ENCODE peak calls at places on chromosomes 13 and 19, in eight cellular contexts. S is effector memory CD4-positive, alpha-beta T cell; B is A549; P is IMR-90; G is CD4-positive, CD25-positive, alpha-beta regulatory T cell; J is pancreas; D is neuronal stem cell; M is suprapubic skin. Q is an unnamed sample.

GRCh38 chr13:81171065-81171647 is 830.2 kb upstream of the SPRY2 start:
- DNase-seq in S (no peak), B (no peak), P (no peak), G (no peak), J (no peak), D (peak), M (no peak), Q (no peak)

GRCh38 chr19:11142528-11143171 is 12.9 kb downstream of the SPC24 start:
- DNase-seq in S (no peak), B (peak), P (peak), G (no peak), J (peak), D (peak), M (no peak), Q (peak)

GRCh38 chr19:39818626-39819097 is 15.3 kb downstream of the DYRK1B start:
- DNase-seq in S (no peak), B (no peak), P (no peak), G (no peak), J (no peak), D (no peak), M (no peak), Q (no peak)

GRCh38 chr13:48560657-48561337 is 27.9 kb upstream of the RCBTB2 start:
- DNase-seq in S (no peak), B (no peak), P (no peak), G (no peak), J (no peak), D (no peak), M (no peak), Q (no peak)

GRCh38 chr19:19606021-19606420 is 12.5 kb downstream of the PBX4 start:
- DNase-seq in S (peak), B (no peak), P (peak), G (peak), J (no peak), D (no peak), M (no peak), Q (no peak)

GRCh38 chr19:31911577-31911976 is 433.8 kb upstream of the ZNF507 start:
- DNase-seq in S (no peak), B (no peak), P (no peak), G (no peak), J (no peak), D (no peak), M (no peak), Q (no peak)

GRCh38 chr13:59229861-59230260 is 933.9 kb downstream of the DIAPH3 start:
- DNase-seq in S (no peak), B (no peak), P (no peak), G (no peak), J (no peak), D (no peak), M (no peak), Q (no peak)

GRCh38 chr13:99376924-99377323 is 69.7 kb upstream of the GPR183 start:
- DNase-seq in S (no peak), B (no peak), P (no peak), G (no peak), J (no peak), D (no peak), M (no peak), Q (no peak)

GRCh38 chr19:12636631-12637030 is 25.9 kb downstream of the ZNF791 start:
- DNase-seq in S (no peak), B (no peak), P (no peak), G (no peak), J (no peak), D (no peak), M (no peak), Q (no peak)

GRCh38 chr13:52665325-52665724 is 12.7 kb downstream of the SUGT1 start:
- DNase-seq in S (no peak), B (peak), P (peak), G (no peak), J (no peak), D (no peak), M (no peak), Q (no peak)

GRCh38 chr19:4830768-4831265 is 695 bp downstream of the TICAM1 start:
- DNase-seq in S (no peak), B (no peak), P (no peak), G (no peak), J (no peak), D (no peak), M (no peak), Q (no peak)

GRCh38 chr13:37187110-37187509 is 81.6 kb upstream of the CSNK1A1L start:
- DNase-seq in S (no peak), B (no peak), P (no peak), G (no peak), J (no peak), D (no peak), M (no peak), Q (no peak)

GRCh38 chr19:39563408-39563807 is 23.4 kb upstream of the EID2 start:
- DNase-seq in S (no peak), B (no peak), P (peak), G (no peak), J (no peak), D (no peak), M (no peak), Q (no peak)

GRCh38 chr19:13781547-13781946 is 7.3 kb downstream of the C19orf53 start:
- DNase-seq in S (no peak), B (no peak), P (peak), G (no peak), J (no peak), D (peak), M (peak), Q (peak)

GRCh38 chr19:49556412-49557398 is 23.7 kb downstream of the NOSIP start:
- DNase-seq in S (peak), B (no peak), P (no peak), G (no peak), J (peak), D (no peak), M (no peak), Q (no peak)

GRCh38 chr13:110432522-110432921 is 125.4 kb downstream of the COL4A2 start:
- DNase-seq in S (no peak), B (no peak), P (no peak), G (no peak), J (no peak), D (no peak), M (no peak), Q (no peak)

GRCh38 chr19:49676136-49676689 is 858 bp upstream of the PRMT1 start:
- DNase-seq in S (no peak), B (peak), P (peak), G (no peak), J (peak), D (peak), M (peak), Q (no peak)

GRCh38 chr19:34523408-34523807 is 41.9 kb downstream of the WTIP start:
- DNase-seq in S (no peak), B (no peak), P (no peak), G (no peak), J (no peak), D (no peak), M (no peak), Q (no peak)

GRCh38 chr13:27928805-27929753 is 9.3 kb downstream of the PDX1 start:
- DNase-seq in S (no peak), B (no peak), P (no peak), G (no peak), J (no peak), D (no peak), M (no peak), Q (no peak)

GRCh38 chr19:16336571-16336970 is 11.9 kb downstream of the KLF2 start:
- DNase-seq in S (no peak), B (no peak), P (peak), G (no peak), J (no peak), D (no peak), M (no peak), Q (no peak)

GRCh38 chr13:99367106-99367616 is 60.0 kb upstream of the GPR183 start:
- DNase-seq in S (no peak), B (no peak), P (no peak), G (no peak), J (no peak), D (no peak), M (peak), Q (no peak)

GRCh38 chr13:22836475-22836874 is 344.3 kb upstream of the SGCG start:
- DNase-seq in S (no peak), B (no peak), P (no peak), G (no peak), J (no peak), D (no peak), M (no peak), Q (no peak)

GRCh38 chr19:2923510-2923909 is 21.3 kb downstream of the ZNF77 start:
- DNase-seq in S (no peak), B (no peak), P (peak), G (no peak), J (peak), D (no peak), M (no peak), Q (no peak)

GRCh38 chr13:87234981-87235380 is 436.2 kb upstream of the SLITRK5 start:
- DNase-seq in S (no peak), B (no peak), P (peak), G (no peak), J (no peak), D (no peak), M (no peak), Q (no peak)

GRCh38 chr19:44367024-44367423 is 10.5 kb upstream of the ZNF112 start:
- DNase-seq in S (no peak), B (no peak), P (no peak), G (no peak), J (no peak), D (no peak), M (no peak), Q (no peak)

GRCh38 chr13:110771194-110771593 is 57.7 kb downstream of the ING1 start:
- DNase-seq in S (no peak), B (no peak), P (peak), G (no peak), J (no peak), D (no peak), M (no peak), Q (no peak)

GRCh38 chr13:46405457-46405856 is 18.4 kb upstream of the RUBCNL start:
- DNase-seq in S (no peak), B (no peak), P (no peak), G (no peak), J (no peak), D (no peak), M (no peak), Q (no peak)

GRCh38 chr19:39795001-39795400 is 16.3 kb downstream of the LEUTX start:
- DNase-seq in S (no peak), B (no peak), P (no peak), G (no peak), J (no peak), D (no peak), M (no peak), Q (no peak)

GRCh38 chr13:87089391-87089790 is 581.8 kb upstream of the SLITRK5 start:
- DNase-seq in S (no peak), B (no peak), P (peak), G (no peak), J (no peak), D (no peak), M (no peak), Q (no peak)

GRCh38 chr19:1704339-1704738 is 49.0 kb upstream of the ONECUT3 start:
- DNase-seq in S (no peak), B (no peak), P (no peak), G (no peak), J (no peak), D (no peak), M (no peak), Q (no peak)

GRCh38 chr13:60230593-60230992 is 66.9 kb upstream of the DIAPH3 start:
- DNase-seq in S (no peak), B (no peak), P (peak), G (no peak), J (no peak), D (no peak), M (no peak), Q (no peak)

GRCh38 chr13:82675024-82675423 is 1207.2 kb downstream of the SLITRK1 start:
- DNase-seq in S (no peak), B (no peak), P (no peak), G (no peak), J (no peak), D (no peak), M (no peak), Q (no peak)

GRCh38 chr13:97282705-97283104 is 60.6 kb downstream of the MBNL2 start:
- DNase-seq in S (no peak), B (no peak), P (no peak), G (no peak), J (no peak), D (no peak), M (no peak), Q (no peak)

GRCh38 chr19:12195501-12195860 is 32.6 kb downstream of the ZNF136 start:
- DNase-seq in S (no peak), B (no peak), P (no peak), G (no peak), J (no peak), D (peak), M (no peak), Q (no peak)

GRCh38 chr13:109707044-109707794 is 79.2 kb downstream of the IRS2 start:
- DNase-seq in S (no peak), B (no peak), P (no peak), G (no peak), J (no peak), D (no peak), M (no peak), Q (no peak)

GRCh38 chr19:2154587-2155075 is 3.3 kb upstream of the AP3D1 start:
- DNase-seq in S (no peak), B (no peak), P (peak), G (no peak), J (no peak), D (no peak), M (no peak), Q (no peak)

GRCh38 chr19:1935484-1936208 is 5.3 kb upstream of the CSNK1G2 start:
- DNase-seq in S (no peak), B (no peak), P (peak), G (no peak), J (no peak), D (no peak), M (no peak), Q (no peak)

GRCh38 chr13:45162194-45162593 is 38.7 kb downstream of the KCTD4 start:
- DNase-seq in S (no peak), B (no peak), P (peak), G (no peak), J (no peak), D (no peak), M (no peak), Q (no peak)

GRCh38 chr13:33281951-33282595 is 3.5 kb downstream of the STARD13 start:
- DNase-seq in S (no peak), B (no peak), P (peak), G (no peak), J (no peak), D (no peak), M (no peak), Q (no peak)
- H3K4me3 ChIP-seq in S (no peak), B (no peak), P (peak), G (no peak), J (no peak), D (no peak), M (no peak), Q (no peak)

DNA sequence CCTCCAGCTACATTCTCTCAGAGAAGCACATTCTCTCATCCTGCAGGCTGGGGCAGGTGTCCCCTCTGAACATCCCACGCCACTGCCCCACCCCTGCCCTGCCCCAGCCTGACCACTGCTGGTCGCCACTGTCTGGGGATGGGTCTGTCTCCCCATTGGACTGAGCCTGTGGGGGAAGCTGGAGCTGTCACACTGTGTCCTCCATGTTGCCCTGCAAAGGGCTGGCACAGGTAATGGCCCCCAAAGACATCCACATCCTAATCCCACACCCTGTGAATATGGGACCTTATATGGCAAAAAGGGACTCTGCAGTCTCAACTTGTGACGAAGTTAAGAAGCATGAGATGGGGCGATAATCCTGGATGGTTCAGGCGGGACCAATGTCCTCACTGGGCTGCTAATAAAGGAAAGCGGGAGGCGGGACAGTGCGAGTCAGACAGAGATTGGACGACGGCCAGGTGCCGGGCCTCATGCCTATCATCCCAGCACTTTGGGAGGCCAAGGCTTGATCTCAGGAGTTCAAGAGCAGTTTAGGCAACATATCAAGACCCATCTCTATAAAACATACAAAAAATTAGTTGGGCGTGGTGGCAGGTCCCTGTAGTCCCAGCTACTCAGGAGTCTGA is 9.1 kb downstream of the AP2S1 start:
- DNase-seq in S (no peak), B (no peak), P (peak), G (no peak), J (no peak), D (no peak), M (no peak), Q (peak)
- H3K27ac ChIP-seq in S (no peak), B (no peak), P (peak), G (no peak), J (no peak), D (no peak), M (no peak), Q (peak)

DNA sequence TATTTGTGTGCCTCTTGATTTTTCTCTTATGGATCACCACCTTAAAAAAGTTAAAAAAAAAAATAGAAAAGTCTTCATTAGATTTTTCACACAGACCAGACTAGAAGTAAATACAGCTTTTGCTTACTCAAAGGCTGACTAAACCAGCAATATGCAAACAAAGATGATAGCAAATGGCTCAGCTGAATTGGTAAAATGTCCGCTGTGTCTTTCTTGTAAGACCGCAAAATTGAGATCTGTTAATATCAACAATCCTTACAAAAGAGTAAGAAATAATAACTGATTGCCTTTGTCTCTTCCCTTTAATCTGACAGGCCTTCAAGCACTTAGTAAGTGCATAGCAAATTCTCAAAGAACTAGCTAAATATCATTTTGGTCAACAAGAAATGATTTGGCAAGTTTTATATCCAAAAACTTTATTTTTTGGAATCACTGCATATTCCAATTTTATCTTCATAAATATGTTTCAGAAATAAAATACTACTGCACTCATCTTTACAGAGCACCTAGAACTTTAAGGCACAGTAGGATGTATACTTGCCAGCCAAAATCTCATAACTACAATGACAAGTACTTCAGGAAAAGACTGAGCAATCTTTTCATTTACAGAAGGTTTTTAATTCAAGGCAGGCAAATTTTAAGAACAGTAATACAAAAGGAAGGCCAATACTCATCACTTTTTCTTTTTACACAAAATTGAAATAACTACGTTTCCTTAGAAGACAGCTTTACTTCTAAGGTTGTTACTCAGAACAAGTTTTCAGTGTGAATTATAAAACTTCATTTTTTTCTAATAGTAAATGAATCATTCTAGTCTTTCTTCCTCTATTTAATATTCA is 1.2 kb downstream of the ELF1 start:
- DNase-seq in S (no peak), B (no peak), P (peak), G (no peak), J (no peak), D (no peak), M (no peak), Q (no peak)
- H3K4me3 ChIP-seq in S (peak), B (peak), P (no peak), G (peak), J (no peak), D (no peak), M (peak), Q (peak)

GRCh38 chr19:21321134-21321533 is 8.1 kb downstream of the ZNF708 start:
- DNase-seq in S (no peak), B (no peak), P (no peak), G (no peak), J (no peak), D (no peak), M (no peak), Q (no peak)
- H3K27ac ChIP-seq in S (no peak), B (no peak), P (no peak), G (no peak), J (no peak), D (no peak), M (no peak), Q (no peak)

GRCh38 chr19:17685451-17686026 is 2.6 kb downstream of the UNC13A start:
- DNase-seq in S (no peak), B (no peak), P (no peak), G (no peak), J (no peak), D (no peak), M (no peak), Q (no peak)

GRCh38 chr19:17687141-17687856 is 855 bp downstream of the UNC13A start:
- DNase-seq in S (no peak), B (no peak), P (no peak), G (no peak), J (no peak), D (no peak), M (no peak), Q (no peak)

GRCh38 chr19:17684256-17684655 is 3.9 kb downstream of the UNC13A start:
- DNase-seq in S (no peak), B (no peak), P (no peak), G (no peak), J (no peak), D (no peak), M (no peak), Q (no peak)

GRCh38 chr19:17686592-17687042 is 1.5 kb downstream of the UNC13A start:
- DNase-seq in S (no peak), B (peak), P (no peak), G (no peak), J (no peak), D (no peak), M (no peak), Q (no peak)

GRCh38 chr19:17686027-17686511 is 2.1 kb downstream of the UNC13A start:
- DNase-seq in S (no peak), B (no peak), P (no peak), G (no peak), J (no peak), D (no peak), M (no peak), Q (no peak)
- H3K4me3 ChIP-seq in S (no peak), B (peak), P (peak), G (no peak), J (no peak), D (peak), M (no peak), Q (peak)